ENCODE peak calls at places on chromosome 12, in nine cellular contexts. One of them, this sample, is unnamed. For H3K27me3, the result is how much of the 10 kb centered on the place peaks cover.

GRCh38 chr12:22190-22529 is 44.4 kb upstream of the IQSEC3 start:
- DNase-seq in left ventricle myocardium inferior: no peak
- DNase-seq in GM23248: no peak
- DNase-seq in Peyer's patch: no peak
- DNase-seq in WERI-Rb-1: no peak
- DNase-seq in fibroblast of lung: no peak
- DNase-seq in lung: no peak
- DNase-seq in CD8-positive, alpha-beta memory T cell: no peak
- DNase-seq in naive thymus-derived CD4-positive, alpha-beta T cell: no peak
- DNase-seq in this sample: no peak

GRCh38 chr12:119008691-119009221 is 27.4 kb downstream of the SRRM4 start:
- DNase-seq in left ventricle myocardium inferior: no peak
- DNase-seq in WERI-Rb-1: peak
- DNase-seq in CD8-positive, alpha-beta memory T cell: no peak
- DNase-seq in fibroblast of lung: no peak
- DNase-seq in GM23248: no peak
- DNase-seq in Peyer's patch: no peak
- DNase-seq in lung: no peak
- DNase-seq in naive thymus-derived CD4-positive, alpha-beta T cell: no peak
- DNase-seq in this sample: no peak

GRCh38 chr12:92898755-92899154 is 30.3 kb downstream of the EEA1 start:
- DNase-seq in GM23248: peak
- DNase-seq in naive thymus-derived CD4-positive, alpha-beta T cell: no peak
- DNase-seq in left ventricle myocardium inferior: no peak
- DNase-seq in WERI-Rb-1: no peak
- DNase-seq in fibroblast of lung: peak
- DNase-seq in Peyer's patch: no peak
- DNase-seq in CD8-positive, alpha-beta memory T cell: no peak
- DNase-seq in lung: no peak
- DNase-seq in this sample: no peak

GRCh38 chr12:19830461-19830860 is 391.2 kb downstream of the AEBP2 start:
- DNase-seq in CD8-positive, alpha-beta memory T cell: no peak
- DNase-seq in left ventricle myocardium inferior: no peak
- DNase-seq in lung: no peak
- DNase-seq in fibroblast of lung: no peak
- DNase-seq in WERI-Rb-1: no peak
- DNase-seq in Peyer's patch: no peak
- DNase-seq in naive thymus-derived CD4-positive, alpha-beta T cell: no peak
- DNase-seq in GM23248: no peak
- DNase-seq in this sample: no peak

GRCh38 chr12:125015680-125016310 is 22.4 kb downstream of the BRI3BP start:
- DNase-seq in naive thymus-derived CD4-positive, alpha-beta T cell: no peak
- DNase-seq in left ventricle myocardium inferior: no peak
- DNase-seq in Peyer's patch: no peak
- DNase-seq in fibroblast of lung: peak
- DNase-seq in WERI-Rb-1: peak
- DNase-seq in GM23248: no peak
- DNase-seq in CD8-positive, alpha-beta memory T cell: no peak
- DNase-seq in lung: no peak
- DNase-seq in this sample: no peak

GRCh38 chr12:76032043-76032981 is 736 bp upstream of the PHLDA1 start:
- DNase-seq in Peyer's patch: peak
- DNase-seq in naive thymus-derived CD4-positive, alpha-beta T cell: no peak
- DNase-seq in CD8-positive, alpha-beta memory T cell: peak
- DNase-seq in left ventricle myocardium inferior: peak
- DNase-seq in lung: peak
- DNase-seq in WERI-Rb-1: no peak
- DNase-seq in fibroblast of lung: peak
- DNase-seq in GM23248: peak
- DNase-seq in this sample: no peak

GRCh38 chr12:26369588-26369987 is 174.2 kb downstream of the SSPN start:
- DNase-seq in lung: no peak
- DNase-seq in CD8-positive, alpha-beta memory T cell: no peak
- DNase-seq in fibroblast of lung: peak
- DNase-seq in GM23248: peak
- DNase-seq in left ventricle myocardium inferior: no peak
- DNase-seq in WERI-Rb-1: no peak
- DNase-seq in Peyer's patch: no peak
- DNase-seq in naive thymus-derived CD4-positive, alpha-beta T cell: no peak
- DNase-seq in this sample: no peak

GRCh38 chr12:64733857-64734256 is 25.3 kb downstream of the GNS start:
- DNase-seq in GM23248: peak
- DNase-seq in Peyer's patch: no peak
- DNase-seq in CD8-positive, alpha-beta memory T cell: no peak
- DNase-seq in WERI-Rb-1: no peak
- DNase-seq in left ventricle myocardium inferior: peak
- DNase-seq in lung: no peak
- DNase-seq in fibroblast of lung: no peak
- DNase-seq in naive thymus-derived CD4-positive, alpha-beta T cell: no peak
- DNase-seq in this sample: peak

GRCh38 chr12:122368361-122369073 is 54.0 kb downstream of the CLIP1 start:
- DNase-seq in fibroblast of lung: peak
- DNase-seq in GM23248: peak
- DNase-seq in left ventricle myocardium inferior: no peak
- DNase-seq in lung: no peak
- DNase-seq in naive thymus-derived CD4-positive, alpha-beta T cell: no peak
- DNase-seq in CD8-positive, alpha-beta memory T cell: no peak
- DNase-seq in Peyer's patch: no peak
- DNase-seq in WERI-Rb-1: no peak
- DNase-seq in this sample: no peak

GRCh38 chr12:111409403-111410228 is 3.9 kb downstream of the SH2B3 start:
- DNase-seq in fibroblast of lung: peak
- DNase-seq in left ventricle myocardium inferior: peak
- DNase-seq in naive thymus-derived CD4-positive, alpha-beta T cell: no peak
- DNase-seq in WERI-Rb-1: no peak
- DNase-seq in GM23248: peak
- DNase-seq in CD8-positive, alpha-beta memory T cell: no peak
- DNase-seq in Peyer's patch: peak
- DNase-seq in lung: peak
- DNase-seq in this sample: peak

GRCh38 chr12:131436922-131437705 is 273.8 kb upstream of the SFSWAP start:
- DNase-seq in GM23248: no peak
- DNase-seq in naive thymus-derived CD4-positive, alpha-beta T cell: no peak
- DNase-seq in WERI-Rb-1: peak
- DNase-seq in CD8-positive, alpha-beta memory T cell: no peak
- DNase-seq in left ventricle myocardium inferior: no peak
- DNase-seq in lung: no peak
- DNase-seq in Peyer's patch: no peak
- DNase-seq in fibroblast of lung: no peak
- DNase-seq in this sample: no peak

GRCh38 chr12:131428086-131428685 is 282.7 kb upstream of the SFSWAP start:
- DNase-seq in lung: no peak
- DNase-seq in CD8-positive, alpha-beta memory T cell: no peak
- DNase-seq in Peyer's patch: peak
- DNase-seq in GM23248: no peak
- DNase-seq in WERI-Rb-1: no peak
- DNase-seq in left ventricle myocardium inferior: no peak
- DNase-seq in fibroblast of lung: no peak
- DNase-seq in naive thymus-derived CD4-positive, alpha-beta T cell: no peak
- DNase-seq in this sample: no peak

GRCh38 chr12:131434208-131435125 is 276.4 kb upstream of the SFSWAP start:
- DNase-seq in naive thymus-derived CD4-positive, alpha-beta T cell: no peak
- DNase-seq in CD8-positive, alpha-beta memory T cell: no peak
- DNase-seq in fibroblast of lung: no peak
- DNase-seq in GM23248: no peak
- DNase-seq in left ventricle myocardium inferior: no peak
- DNase-seq in Peyer's patch: no peak
- DNase-seq in lung: no peak
- DNase-seq in WERI-Rb-1: no peak
- DNase-seq in this sample: no peak

GRCh38 chr12:131430158-131430772 is 280.6 kb upstream of the SFSWAP start:
- DNase-seq in CD8-positive, alpha-beta memory T cell: no peak
- DNase-seq in Peyer's patch: no peak
- DNase-seq in lung: no peak
- DNase-seq in left ventricle myocardium inferior: no peak
- DNase-seq in WERI-Rb-1: no peak
- DNase-seq in GM23248: no peak
- DNase-seq in fibroblast of lung: no peak
- DNase-seq in naive thymus-derived CD4-positive, alpha-beta T cell: no peak
- DNase-seq in this sample: no peak

GRCh38 chr12:131432532-131433260 is 278.2 kb upstream of the SFSWAP start:
- DNase-seq in fibroblast of lung: no peak
- DNase-seq in GM23248: no peak
- DNase-seq in WERI-Rb-1: no peak
- DNase-seq in naive thymus-derived CD4-positive, alpha-beta T cell: no peak
- DNase-seq in left ventricle myocardium inferior: no peak
- DNase-seq in CD8-positive, alpha-beta memory T cell: no peak
- DNase-seq in lung: no peak
- DNase-seq in Peyer's patch: no peak
- DNase-seq in this sample: no peak
- H3K27me3 ChIP-seq in fibroblast of lung: under half
- H3K27me3 ChIP-seq in GM23248: under half
- H3K27me3 ChIP-seq in WERI-Rb-1: under half
- H3K27me3 ChIP-seq in naive thymus-derived CD4-positive, alpha-beta T cell: under half
- H3K27me3 ChIP-seq in left ventricle myocardium inferior: half or more
- H3K27me3 ChIP-seq in CD8-positive, alpha-beta memory T cell: under half
- H3K27me3 ChIP-seq in lung: under half
- H3K27me3 ChIP-seq in Peyer's patch: under half
- H3K27me3 ChIP-seq in this sample: under half

GRCh38 chr12:52311282-52311643 is 9.9 kb downstream of the KRT83 start:
- DNase-seq in GM23248: peak
- DNase-seq in lung: no peak
- DNase-seq in fibroblast of lung: no peak
- DNase-seq in Peyer's patch: no peak
- DNase-seq in WERI-Rb-1: no peak
- DNase-seq in left ventricle myocardium inferior: no peak
- DNase-seq in CD8-positive, alpha-beta memory T cell: no peak
- DNase-seq in naive thymus-derived CD4-positive, alpha-beta T cell: no peak
- DNase-seq in this sample: no peak

GRCh38 chr12:52310622-52311281 is 10.4 kb downstream of the KRT83 start:
- DNase-seq in lung: no peak
- DNase-seq in Peyer's patch: no peak
- DNase-seq in left ventricle myocardium inferior: no peak
- DNase-seq in CD8-positive, alpha-beta memory T cell: no peak
- DNase-seq in WERI-Rb-1: no peak
- DNase-seq in fibroblast of lung: peak
- DNase-seq in naive thymus-derived CD4-positive, alpha-beta T cell: no peak
- DNase-seq in GM23248: peak
- DNase-seq in this sample: no peak

GRCh38 chr12:52305921-52306705 is 14.8 kb upstream of the KRT81 start:
- DNase-seq in WERI-Rb-1: no peak
- DNase-seq in fibroblast of lung: no peak
- DNase-seq in Peyer's patch: no peak
- DNase-seq in lung: no peak
- DNase-seq in CD8-positive, alpha-beta memory T cell: no peak
- DNase-seq in naive thymus-derived CD4-positive, alpha-beta T cell: no peak
- DNase-seq in GM23248: no peak
- DNase-seq in left ventricle myocardium inferior: no peak
- DNase-seq in this sample: no peak

GRCh38 chr12:52308807-52309425 is 12.3 kb downstream of the KRT83 start:
- DNase-seq in lung: no peak
- DNase-seq in naive thymus-derived CD4-positive, alpha-beta T cell: no peak
- DNase-seq in GM23248: no peak
- DNase-seq in WERI-Rb-1: no peak
- DNase-seq in fibroblast of lung: no peak
- DNase-seq in left ventricle myocardium inferior: no peak
- DNase-seq in CD8-positive, alpha-beta memory T cell: no peak
- DNase-seq in Peyer's patch: no peak
- DNase-seq in this sample: no peak

GRCh38 chr12:52307836-52308806 is 13.1 kb downstream of the KRT83 start:
- DNase-seq in naive thymus-derived CD4-positive, alpha-beta T cell: no peak
- DNase-seq in left ventricle myocardium inferior: peak
- DNase-seq in fibroblast of lung: peak
- DNase-seq in lung: peak
- DNase-seq in WERI-Rb-1: peak
- DNase-seq in Peyer's patch: peak
- DNase-seq in GM23248: peak
- DNase-seq in CD8-positive, alpha-beta memory T cell: no peak
- DNase-seq in this sample: peak
- H3K4me3 ChIP-seq in naive thymus-derived CD4-positive, alpha-beta T cell: no peak
- H3K4me3 ChIP-seq in left ventricle myocardium inferior: peak
- H3K4me3 ChIP-seq in fibroblast of lung: peak
- H3K4me3 ChIP-seq in lung: peak
- H3K4me3 ChIP-seq in WERI-Rb-1: peak
- H3K4me3 ChIP-seq in Peyer's patch: peak
- H3K4me3 ChIP-seq in GM23248: peak
- H3K4me3 ChIP-seq in CD8-positive, alpha-beta memory T cell: no peak
- H3K4me3 ChIP-seq in this sample: peak

GRCh38 chr12:114012744-114013431 is 46.8 kb upstream of the RBM19 start:
- DNase-seq in CD8-positive, alpha-beta memory T cell: no peak
- DNase-seq in WERI-Rb-1: no peak
- DNase-seq in naive thymus-derived CD4-positive, alpha-beta T cell: no peak
- DNase-seq in GM23248: no peak
- DNase-seq in lung: no peak
- DNase-seq in Peyer's patch: no peak
- DNase-seq in fibroblast of lung: no peak
- DNase-seq in left ventricle myocardium inferior: no peak
- DNase-seq in this sample: no peak

GRCh38 chr12:114015851-114016250 is 49.7 kb upstream of the RBM19 start:
- DNase-seq in left ventricle myocardium inferior: no peak
- DNase-seq in lung: no peak
- DNase-seq in CD8-positive, alpha-beta memory T cell: no peak
- DNase-seq in GM23248: no peak
- DNase-seq in Peyer's patch: no peak
- DNase-seq in WERI-Rb-1: no peak
- DNase-seq in fibroblast of lung: no peak
- DNase-seq in naive thymus-derived CD4-positive, alpha-beta T cell: no peak
- DNase-seq in this sample: no peak

GRCh38 chr12:114013601-114014345 is 47.6 kb upstream of the RBM19 start:
- DNase-seq in lung: no peak
- DNase-seq in CD8-positive, alpha-beta memory T cell: no peak
- DNase-seq in fibroblast of lung: peak
- DNase-seq in left ventricle myocardium inferior: no peak
- DNase-seq in naive thymus-derived CD4-positive, alpha-beta T cell: no peak
- DNase-seq in Peyer's patch: no peak
- DNase-seq in WERI-Rb-1: no peak
- DNase-seq in GM23248: peak
- DNase-seq in this sample: no peak

GRCh38 chr12:114018669-114019068 is 52.5 kb upstream of the RBM19 start:
- DNase-seq in CD8-positive, alpha-beta memory T cell: no peak
- DNase-seq in fibroblast of lung: no peak
- DNase-seq in lung: no peak
- DNase-seq in Peyer's patch: no peak
- DNase-seq in GM23248: no peak
- DNase-seq in left ventricle myocardium inferior: no peak
- DNase-seq in naive thymus-derived CD4-positive, alpha-beta T cell: no peak
- DNase-seq in WERI-Rb-1: no peak
- DNase-seq in this sample: no peak
- H3K27me3 ChIP-seq in CD8-positive, alpha-beta memory T cell: under half
- H3K27me3 ChIP-seq in fibroblast of lung: under half
- H3K27me3 ChIP-seq in lung: under half
- H3K27me3 ChIP-seq in Peyer's patch: under half
- H3K27me3 ChIP-seq in GM23248: under half
- H3K27me3 ChIP-seq in left ventricle myocardium inferior: half or more
- H3K27me3 ChIP-seq in naive thymus-derived CD4-positive, alpha-beta T cell: under half
- H3K27me3 ChIP-seq in WERI-Rb-1: half or more
- H3K27me3 ChIP-seq in this sample: under half

DNA sequence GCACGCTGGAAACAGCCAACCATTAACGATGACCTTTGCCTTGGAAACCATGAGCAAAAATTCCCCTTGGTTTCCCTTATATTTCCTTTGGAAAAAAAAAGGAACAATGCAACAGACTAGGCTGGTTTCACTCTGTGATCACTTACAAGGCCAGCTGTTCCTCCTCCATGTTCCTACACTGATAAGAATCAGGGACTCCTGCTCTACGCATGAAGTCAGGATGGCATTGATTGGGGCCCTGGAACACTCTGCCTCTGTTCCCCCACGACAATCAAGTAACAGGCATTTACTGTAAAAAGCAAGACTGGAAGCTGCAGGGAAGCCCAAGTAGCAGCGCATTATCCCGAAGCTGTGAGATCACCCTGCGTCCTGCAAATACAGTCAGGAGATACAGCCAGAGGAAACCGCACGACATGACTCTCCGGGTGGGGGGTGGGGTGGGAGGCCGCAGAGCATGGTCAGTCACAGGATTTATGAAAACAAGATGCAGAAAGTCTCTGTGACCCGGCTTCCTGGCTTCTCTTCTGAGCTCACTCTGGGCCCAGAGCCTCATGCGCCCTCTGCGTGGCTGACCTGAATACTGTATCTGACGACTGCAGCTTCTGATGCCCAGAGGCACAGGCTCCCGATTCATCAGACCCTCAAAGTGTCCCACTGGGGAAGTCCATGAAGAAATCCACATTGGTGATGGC is 31.1 kb downstream of the SSH1 start:
- DNase-seq in CD8-positive, alpha-beta memory T cell: no peak
- DNase-seq in GM23248: peak
- DNase-seq in naive thymus-derived CD4-positive, alpha-beta T cell: no peak
- DNase-seq in fibroblast of lung: peak
- DNase-seq in Peyer's patch: peak
- DNase-seq in WERI-Rb-1: peak
- DNase-seq in lung: no peak
- DNase-seq in left ventricle myocardium inferior: peak
- DNase-seq in this sample: peak
- H3K4me3 ChIP-seq in CD8-positive, alpha-beta memory T cell: no peak
- H3K4me3 ChIP-seq in GM23248: peak
- H3K4me3 ChIP-seq in naive thymus-derived CD4-positive, alpha-beta T cell: no peak
- H3K4me3 ChIP-seq in fibroblast of lung: peak
- H3K4me3 ChIP-seq in Peyer's patch: no peak
- H3K4me3 ChIP-seq in WERI-Rb-1: peak
- H3K4me3 ChIP-seq in lung: no peak
- H3K4me3 ChIP-seq in left ventricle myocardium inferior: peak
- H3K4me3 ChIP-seq in this sample: peak

This sample was measured in psoas muscle.